ENCODE peak calls at places on chromosomes 16 and 17, in five cellular contexts. L is ovary, Q is caudate nucleus, U is upper lobe of right lung, D is lung. G is an unnamed sample.

GRCh38 chr16:65068151-65068740 is 53.6 kb downstream of the CDH11 start:
- DNase-seq in L (no peak), Q (no peak), U (no peak), D (no peak), G (no peak)

GRCh38 chr17:59502800-59503199 is 62.6 kb upstream of the DHX40 start:
- DNase-seq in L (no peak), Q (no peak), U (no peak), D (no peak), G (no peak)

GRCh38 chr16:27449434-27450188 is 47.6 kb downstream of the IL21R start:
- DNase-seq in L (no peak), Q (no peak), U (no peak), D (no peak), G (no peak)

GRCh38 chr16:15874745-15875314 is 13.6 kb downstream of the CEP20 start:
- DNase-seq in L (peak; percentile 49), Q (peak; percentile 11), U (no peak), D (peak; percentile 39), G (peak; percentile 51)

GRCh38 chr17:13931111-13931526 is 138.2 kb upstream of the COX10 start:
- DNase-seq in L (no peak), Q (no peak), U (no peak), D (peak; percentile 41), G (no peak)

GRCh38 chr16:2516391-2517240 is 2.9 kb downstream of the ATP6V0C start:
- DNase-seq in L (no peak), Q (no peak), U (peak; percentile 75), D (peak; percentile 49), G (peak; percentile 18)

GRCh38 chr16:77945126-77945525 is 77.2 kb upstream of the CLEC3A start:
- DNase-seq in L (no peak), Q (no peak), U (no peak), D (no peak), G (no peak)

GRCh38 chr17:72971513-72971880 is 121.0 kb downstream of the SLC39A11 start:
- DNase-seq in L (no peak), Q (no peak), U (no peak), D (no peak), G (no peak)

GRCh38 chr17:50604470-50604869 is 30.2 kb upstream of the ABCC3 start:
- DNase-seq in L (peak; percentile 94), Q (no peak), U (no peak), D (no peak), G (peak; percentile 82)

GRCh38 chr17:66021757-66022156 is 170.2 kb downstream of the CEP112 start:
- DNase-seq in L (no peak), Q (no peak), U (no peak), D (no peak), G (no peak)

GRCh38 chr17:47203984-47204721 is 5.0 kb upstream of the MYL4 start:
- DNase-seq in L (no peak), Q (no peak), U (no peak), D (no peak), G (no peak)

GRCh38 chr17:306116-306515 is 46.5 kb downstream of the RPH3AL start:
- DNase-seq in L (no peak), Q (no peak), U (no peak), D (no peak), G (no peak)

GRCh38 chr17:3827124-3827773 is 18.8 kb downstream of the NCBP3 start:
- DNase-seq in L (peak; percentile 45), Q (peak; percentile 45), U (no peak), D (peak; percentile 72), G (peak; percentile 25)

GRCh38 chr16:49854227-49855203 is 1.4 kb downstream of the ZNF423 start:
- DNase-seq in L (peak; percentile 57), Q (no peak), U (peak; percentile 71), D (no peak), G (no peak)

GRCh38 chr16:13402601-13403000 is 501.2 kb downstream of the SHISA9 start:
- DNase-seq in L (no peak), Q (no peak), U (no peak), D (no peak), G (no peak)

GRCh38 chr17:62062936-62063335 is 2.1 kb downstream of the MED13 start:
- DNase-seq in L (no peak), Q (no peak), U (no peak), D (no peak), G (no peak)

GRCh38 chr16:79598341-79599181 is 2.0 kb downstream of the MAF start:
- DNase-seq in L (peak; percentile 66), Q (peak; percentile 41), U (peak; percentile 79), D (peak; percentile 60), G (peak; percentile 62)

GRCh38 chr16:53056528-53056881 is 1.7 kb downstream of the CHD9 start:
- DNase-seq in L (no peak), Q (no peak), U (no peak), D (no peak), G (no peak)

GRCh38 chr17:83200746-83201145 is 121.3 kb downstream of the METRNL start:
- DNase-seq in L (no peak), Q (no peak), U (peak; percentile 40), D (no peak), G (peak; percentile 3)

GRCh38 chr16:70704586-70704985 is 18.7 kb upstream of the MTSS2 start:
- DNase-seq in L (no peak), Q (no peak), U (no peak), D (no peak), G (no peak)

GRCh38 chr16:9458816-9459215 is 367.4 kb downstream of the HAPSTR1 start:
- DNase-seq in L (no peak), Q (no peak), U (no peak), D (no peak), G (no peak)

GRCh38 chr17:7224110-7224509 is 4.4 kb downstream of the ACADVL start:
- DNase-seq in L (no peak), Q (no peak), U (no peak), D (no peak), G (peak; percentile 3)

GRCh38 chr17:53896047-53896446 is 73.3 kb downstream of the KIF2B start:
- DNase-seq in L (no peak), Q (no peak), U (no peak), D (no peak), G (no peak)

GRCh38 chr16:84990782-84991181 is 20.6 kb downstream of the ZDHHC7 start:
- DNase-seq in L (no peak), Q (no peak), U (no peak), D (no peak), G (no peak)
- H3K27ac ChIP-seq in L (no peak overlapping the region), Q (no peak overlapping the region), U (no peak overlapping the region), D (no peak overlapping the region), G (no peak overlapping the region)

GRCh38 chr17:81165246-81166032 is at the start of gene PVALEF:
- DNase-seq in L (no peak), Q (peak; percentile 71), U (no peak), D (no peak), G (no peak)

GRCh38 chr17:81163051-81163695 is 2.1 kb upstream of the PVALEF start:
- DNase-seq in L (no peak), Q (no peak), U (no peak), D (no peak), G (no peak)

GRCh38 chr17:81162491-81162890 is 2.8 kb upstream of the PVALEF start:
- DNase-seq in L (no peak), Q (no peak), U (no peak), D (no peak), G (no peak)

GRCh38 chr17:81164464-81165245 is 652 bp upstream of the PVALEF start:
- DNase-seq in L (no peak), Q (peak; percentile 71), U (no peak), D (no peak), G (no peak)

GRCh38 chr17:81163703-81164413 is 1.4 kb upstream of the PVALEF start:
- DNase-seq in L (no peak), Q (no peak), U (no peak), D (no peak), G (no peak)
- H3K27ac ChIP-seq in L (no peak overlapping the region), Q (peak overlapping the region; percentile 96), U (no peak overlapping the region), D (no peak overlapping the region), G (no peak overlapping the region)

DNA sequence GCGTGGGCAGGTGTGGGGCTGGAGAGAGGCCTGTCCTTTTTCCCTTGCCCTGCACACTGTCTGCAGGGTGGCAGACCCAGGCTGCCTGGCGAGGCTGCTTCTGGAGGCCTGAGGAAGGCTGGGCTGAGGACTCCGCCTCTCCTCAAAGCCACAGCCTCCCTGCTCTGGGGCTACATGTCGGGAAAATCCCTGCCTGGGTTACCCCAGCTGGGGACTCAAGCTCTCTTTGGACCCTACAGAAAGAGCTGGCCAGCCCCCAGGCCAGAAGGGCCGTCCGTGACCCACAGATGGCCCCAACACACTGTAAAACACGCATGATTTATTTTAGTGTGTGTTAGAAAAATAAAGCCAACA is 33.8 kb upstream of the SLC38A10 start:
- DNase-seq in L (peak; percentile 61), Q (no peak), U (no peak), D (no peak), G (no peak)
- H3K27ac ChIP-seq in L (peak overlapping the region; percentile 49), Q (no peak overlapping the region), U (peak overlapping the region; percentile 81), D (peak overlapping the region; percentile 37), G (peak overlapping the region; percentile 54)

DNA sequence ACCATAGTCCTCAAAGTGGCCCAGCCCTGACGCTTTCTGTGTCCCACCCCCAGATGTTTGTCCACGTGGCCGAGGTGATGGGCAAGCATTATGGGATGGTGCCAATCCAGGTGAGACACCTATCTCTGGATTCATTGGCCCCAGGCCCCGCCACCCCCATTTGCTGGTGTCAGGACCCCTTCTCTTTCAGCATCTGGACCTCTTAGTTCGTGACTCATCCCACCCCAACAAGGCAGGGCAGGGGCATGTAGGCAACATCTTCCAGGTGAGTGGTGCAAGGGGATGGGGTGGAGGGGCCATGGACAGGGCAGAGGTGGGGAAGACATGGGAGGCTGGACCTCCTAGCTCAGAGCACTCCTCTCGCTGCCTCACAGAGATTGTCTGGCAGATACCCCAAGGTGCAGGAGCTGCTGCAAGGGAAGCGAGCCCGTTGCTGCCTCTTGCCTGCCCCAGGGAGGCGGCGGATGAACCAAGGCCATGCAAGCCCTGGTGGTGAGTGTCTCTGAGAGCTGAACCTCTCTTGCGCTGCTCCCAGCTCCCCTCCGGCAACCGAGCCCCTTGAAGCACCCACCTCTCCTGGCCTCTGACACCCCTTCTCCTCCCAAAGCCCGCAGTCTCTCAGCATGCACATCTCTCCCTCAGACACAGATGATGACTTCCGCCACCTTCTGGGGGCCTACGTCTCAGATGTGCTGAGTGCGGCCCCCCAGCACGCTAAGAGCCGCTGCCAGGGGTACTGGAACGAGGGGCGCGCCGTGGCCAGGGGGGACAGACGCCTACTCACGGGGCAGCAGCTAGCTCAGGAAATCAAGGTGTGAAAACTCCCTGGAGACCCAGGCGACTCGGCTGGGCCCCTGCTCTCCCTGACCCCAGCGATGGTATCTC is 3.6 kb downstream of the RNF112 start:
- DNase-seq in L (no peak), Q (no peak), U (no peak), D (no peak), G (no peak)
- H3K27ac ChIP-seq in L (no peak overlapping the region), Q (no peak overlapping the region), U (no peak overlapping the region), D (no peak overlapping the region), G (no peak overlapping the region)

G was measured in heart right ventricle.